ENCODE peak calls at places on chromosomes 3 and 15, in four cellular contexts. D is endodermal cell, V is A673, E is lung. J is an unnamed sample.

GRCh38 chr3:11716576-11717250 is 73.0 kb upstream of the VGLL4 start:
- DNase-seq in D (no peak), E (no peak), V (no peak), J (no peak)

GRCh38 chr3:46646700-46647099 is 34.4 kb downstream of the FAM240A start:
- DNase-seq in E (no peak), D (no peak), V (no peak), J (no peak)

GRCh38 chr3:98171066-98171465 is 4.6 kb downstream of the OR5H15 start:
- DNase-seq in V (no peak), D (no peak), E (no peak), J (no peak)

GRCh38 chr3:159200176-159200575 is 398.3 kb downstream of the MFSD1 start:
- DNase-seq in D (no peak), V (no peak), E (no peak), J (no peak)

GRCh38 chr15:91890614-91891013 is 37.1 kb downstream of the SLCO3A1 start:
- DNase-seq in E (no peak), V (no peak), D (no peak), J (no peak)

GRCh38 chr15:56165234-56165633 is 78.4 kb downstream of the RFX7 start:
- DNase-seq in D (no peak), V (no peak), E (no peak), J (no peak)

GRCh38 chr15:36959746-36960145 is 140.6 kb downstream of the MEIS2 start:
- DNase-seq in E (no peak), V (no peak), D (no peak), J (no peak)

GRCh38 chr3:42914771-42915515 is 9.0 kb downstream of the ZNF662 start:
- DNase-seq in E (no peak), D (no peak), V (no peak), J (no peak)

GRCh38 chr15:98776607-98777281 is 128.4 kb downstream of the IGF1R start:
- DNase-seq in V (no peak), E (peak; percentile 47), D (no peak), J (no peak)

GRCh38 chr3:71504250-71505036 is 79.1 kb downstream of the FOXP1 start:
- DNase-seq in E (no peak), V (no peak), D (no peak), J (no peak)

DNA sequence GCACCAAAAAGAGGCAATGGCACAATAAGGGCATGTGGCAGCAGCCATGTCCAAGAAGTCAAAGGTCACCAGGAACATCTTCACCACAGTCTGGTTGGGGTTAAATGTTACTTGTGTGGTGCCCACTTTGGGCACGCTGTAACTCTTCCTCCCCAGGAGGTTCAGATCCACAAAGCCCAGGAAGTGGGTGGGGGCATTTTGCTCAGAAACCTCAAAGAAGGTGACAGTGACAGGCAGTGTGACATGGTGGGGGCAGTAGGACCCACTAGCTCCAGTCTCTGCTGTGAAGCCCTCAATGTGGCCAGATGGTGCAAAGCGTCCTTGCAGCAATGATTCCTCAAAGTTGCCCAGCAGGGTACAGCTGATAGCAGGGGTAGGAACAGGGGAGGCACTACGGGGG is 5.8 kb downstream of the ZNF80 start:
- DNase-seq in D (no peak), V (no peak), E (no peak), J (no peak)
- H3K4me1 ChIP-seq in D (no peaks in the 10 kb centered on the region), V (no peaks in the 10 kb centered on the region), E (no peaks in the 10 kb centered on the region), J (no peaks in the 10 kb centered on the region)

DNA sequence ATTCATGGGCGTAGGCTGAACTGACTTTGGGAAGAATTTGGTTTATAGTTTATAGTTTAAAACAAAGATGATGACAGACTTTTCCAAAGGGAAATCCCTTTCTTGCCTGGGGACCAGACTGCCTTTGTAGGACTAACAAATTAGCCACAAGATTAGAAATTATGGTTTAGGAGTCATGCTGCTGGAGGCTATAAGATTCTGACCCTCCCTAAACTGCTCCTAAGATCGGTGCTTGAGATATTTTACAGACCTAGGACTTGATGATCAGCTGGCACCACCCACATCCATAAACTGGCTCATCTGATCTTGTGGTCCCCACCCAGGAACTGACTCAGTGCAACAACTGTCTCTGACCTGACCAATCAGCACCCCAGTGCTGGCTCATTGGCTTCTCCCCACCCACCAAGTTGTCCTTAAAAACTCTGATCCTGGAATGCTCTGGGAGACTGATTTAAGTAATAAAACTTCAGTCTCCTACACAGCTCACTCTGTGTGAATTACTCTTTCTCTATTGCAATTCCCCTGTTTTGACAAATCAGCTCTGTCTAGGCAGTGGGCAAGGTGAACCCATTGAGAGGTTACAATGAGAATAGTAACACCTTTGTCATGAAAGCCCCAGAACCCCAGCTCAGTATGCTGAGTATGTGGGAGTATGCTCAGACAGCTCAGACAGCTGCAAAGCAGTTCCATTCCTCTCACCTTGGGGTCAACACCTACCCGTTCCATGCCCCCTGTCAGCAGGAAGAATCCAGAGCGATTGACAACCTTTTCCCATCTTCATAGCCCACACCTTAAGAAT is 51.6 kb upstream of the C15orf39 start:
- DNase-seq in D (no peak), E (no peak), V (no peak), J (no peak)
- H3K27ac ChIP-seq in D (no peak overlapping the region), E (no peak overlapping the region), V (no peak overlapping the region), J (no peak overlapping the region)

GRCh38 chr15:75143738-75144334 is 57.8 kb upstream of the C15orf39 start:
- DNase-seq in E (no peak), D (no peak), V (no peak), J (no peak)

GRCh38 chr15:75145027-75145841 is 56.4 kb upstream of the C15orf39 start:
- DNase-seq in E (no peak), V (no peak), D (no peak), J (no peak)

GRCh38 chr15:75140080-75140879 is 61.4 kb upstream of the C15orf39 start:
- DNase-seq in V (no peak), D (peak; percentile 73), E (no peak), J (no peak)

GRCh38 chr15:75138016-75138999 is 63.4 kb upstream of the C15orf39 start:
- DNase-seq in D (peak; percentile 42), V (no peak), E (no peak), J (no peak)

GRCh38 chr15:75142499-75142898 is 59.2 kb upstream of the C15orf39 start:
- DNase-seq in D (no peak), V (no peak), E (no peak), J (no peak)
- H3K4me1 ChIP-seq in D (peaks cover 6% of the 10 kb centered on the region), V (no peaks in the 10 kb centered on the region), E (no peaks in the 10 kb centered on the region), J (peaks cover 8% of the 10 kb centered on the region)

GRCh38 chr3:50317303-50317702 is 5.2 kb downstream of the HYAL2 start:
- DNase-seq in V (no peak), D (peak; percentile 43), E (peak; percentile 60), J (no peak)
- H3K27ac ChIP-seq in V (no peak overlapping the region), D (no peak overlapping the region), E (no peak overlapping the region), J (no peak overlapping the region)

J was measured in tibial artery.